ENCODE peak calls at places on chromosomes 12 and 14, in nine cellular contexts. F is CD8-positive, alpha-beta T cell; M is neural progenitor cell; X is right atrium auricular region; C is cardiac muscle cell; T is fibroblast of lung; E is lower lobe of right lung; Q is RWPE2; R is hepatocyte. W is an unnamed sample.

GRCh38 chr12:10829994-10830393 is 3.8 kb upstream of the TAS2R10 start:
- DNase-seq in F (no peak), M (no peak), X (no peak), C (no peak), T (no peak), E (no peak), Q (no peak), R (no peak), W (no peak)

GRCh38 chr12:117507547-117507946 is 146.1 kb upstream of the NOS1 start:
- DNase-seq in F (no peak), M (no peak), X (no peak), C (no peak), T (no peak), E (no peak), Q (no peak), R (no peak), W (no peak)

GRCh38 chr12:46492471-46493351 is 120.1 kb upstream of the SLC38A2 start:
- DNase-seq in F (no peak), M (no peak), X (no peak), C (no peak), T (peak; percentile 92), E (no peak), Q (no peak), R (peak; percentile 80), W (no peak)

GRCh38 chr12:47980779-47981495 is 17.5 kb downstream of the TMEM106C start:
- DNase-seq in F (no peak), M (no peak), X (no peak), C (no peak), T (no peak), E (no peak), Q (no peak), R (no peak), W (no peak)

GRCh38 chr12:79422060-79422812 is 268.5 kb downstream of the PAWR start:
- DNase-seq in F (no peak), M (no peak), X (no peak), C (no peak), T (peak; percentile 17), E (no peak), Q (no peak), R (no peak), W (no peak)

GRCh38 chr12:41903014-41903702 is 241.5 kb downstream of the GXYLT1 start:
- DNase-seq in F (no peak), M (no peak), X (no peak), C (no peak), T (no peak), E (no peak), Q (no peak), R (no peak), W (no peak)

GRCh38 chr12:109475993-109476806 is 900 bp downstream of the KCTD10 start:
- DNase-seq in F (no peak), M (peak; percentile 24), X (no peak), C (no peak), T (peak; percentile 19), E (no peak), Q (no peak), R (no peak), W (no peak)

GRCh38 chr12:107415066-107415465 is 270.5 kb upstream of the PWP1 start:
- DNase-seq in F (no peak), M (no peak), X (no peak), C (no peak), T (no peak), E (no peak), Q (no peak), R (no peak), W (no peak)

GRCh38 chr14:63249112-63249511 is 44.9 kb downstream of the RHOJ start:
- DNase-seq in F (no peak), M (no peak), X (no peak), C (no peak), T (no peak), E (no peak), Q (no peak), R (no peak), W (no peak)

GRCh38 chr14:63245893-63246292 is 41.6 kb downstream of the RHOJ start:
- DNase-seq in F (no peak), M (no peak), X (no peak), C (no peak), T (no peak), E (no peak), Q (no peak), R (peak; percentile 40), W (no peak)

GRCh38 chr14:63237791-63238190 is 33.5 kb downstream of the RHOJ start:
- DNase-seq in F (no peak), M (no peak), X (no peak), C (no peak), T (no peak), E (no peak), Q (no peak), R (no peak), W (no peak)

GRCh38 chr14:63248211-63248610 is 44.0 kb downstream of the RHOJ start:
- DNase-seq in F (no peak), M (no peak), X (no peak), C (no peak), T (peak; percentile 51), E (no peak), Q (no peak), R (no peak), W (no peak)

DNA sequence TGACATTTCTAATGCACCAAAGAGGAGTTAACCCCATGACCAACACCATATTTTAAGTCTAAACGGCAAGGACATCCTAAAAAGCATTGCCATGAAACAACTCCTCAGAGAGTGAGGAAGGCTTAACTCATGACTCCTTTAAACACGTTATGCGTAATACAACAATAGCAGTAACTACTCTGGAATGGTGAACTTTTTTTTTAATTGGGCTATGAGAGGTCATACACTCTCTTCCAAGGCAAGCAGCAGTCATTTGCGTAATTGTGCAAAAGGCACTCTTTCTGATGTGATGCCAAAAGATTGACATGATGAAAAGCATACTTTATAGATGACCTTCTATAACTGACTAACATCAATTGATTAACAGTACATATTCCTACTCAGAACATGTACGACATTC is 39.4 kb downstream of the RHOJ start:
- DNase-seq in F (no peak), M (no peak), X (no peak), C (no peak), T (no peak), E (no peak), Q (no peak), R (no peak), W (no peak)
- H3K27me3 ChIP-seq in F (no peaks in the 10 kb centered on the region), M (no peaks in the 10 kb centered on the region), X (no peaks in the 10 kb centered on the region), C (no peaks in the 10 kb centered on the region), T (no peaks in the 10 kb centered on the region), E (no peaks in the 10 kb centered on the region), Q (no peaks in the 10 kb centered on the region), R (no peaks in the 10 kb centered on the region), W (no peaks in the 10 kb centered on the region)

GRCh38 chr12:57126061-57126460 is 2.2 kb upstream of the LRP1 start:
- DNase-seq in F (no peak), M (no peak), X (no peak), C (no peak), T (no peak), E (no peak), Q (no peak), R (no peak), W (peak; percentile 84)

GRCh38 chr12:57128519-57129247 is 400 bp downstream of the LRP1 start:
- DNase-seq in F (no peak), M (peak; percentile 73), X (no peak), C (peak; percentile 39), T (no peak), E (no peak), Q (no peak), R (no peak), W (no peak)

GRCh38 chr12:57126561-57126960 is 1.7 kb upstream of the LRP1 start:
- DNase-seq in F (no peak), M (no peak), X (no peak), C (no peak), T (no peak), E (no peak), Q (no peak), R (no peak), W (peak; percentile 87)

GRCh38 chr12:57127710-57128518 is at the start of gene LRP1:
- DNase-seq in F (peak; percentile 88), M (peak; percentile 91), X (peak; percentile 85), C (peak; percentile 88), T (peak; percentile 89), E (peak; percentile 87), Q (peak; percentile 83), R (peak; percentile 94), W (no peak)

DNA sequence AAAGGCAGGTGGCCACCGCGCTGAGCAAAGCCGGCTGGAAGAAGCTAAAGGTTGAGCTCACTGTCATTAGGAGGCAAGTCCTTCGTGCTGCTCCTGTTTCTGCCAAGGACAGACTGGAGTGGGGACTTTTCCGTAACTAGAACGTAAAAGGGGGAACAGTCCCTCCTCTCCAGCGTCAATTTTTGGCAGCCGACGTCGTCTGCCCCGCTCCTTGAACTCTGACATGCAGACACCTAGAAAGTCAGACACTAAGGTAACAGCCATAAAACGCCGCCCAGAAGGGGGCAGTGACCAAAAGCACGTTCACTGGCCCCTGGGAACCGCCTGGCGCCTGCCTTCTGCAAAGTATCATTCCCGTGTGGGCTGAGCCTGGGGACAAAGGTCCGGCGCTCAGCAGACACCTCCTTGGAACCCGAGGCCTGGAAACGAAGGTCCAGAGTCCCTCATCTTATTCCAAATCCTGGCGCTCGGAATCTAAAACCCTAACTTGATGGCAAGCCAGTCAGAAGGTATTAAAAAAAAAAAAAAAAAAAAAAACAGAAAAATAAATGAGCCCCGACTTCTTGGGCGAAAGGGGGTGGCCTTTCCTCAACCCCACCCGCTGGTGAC is 1.1 kb upstream of the LRP1 start:
- DNase-seq in F (peak; percentile 59), M (peak; percentile 88), X (peak; percentile 81), C (peak; percentile 89), T (peak; percentile 64), E (peak; percentile 86), Q (no peak), R (peak; percentile 89), W (peak; percentile 92)
- H3K27ac ChIP-seq in F (no peak overlapping the region), M (no peak overlapping the region), X (peak overlapping the region; percentile 98), C (peak overlapping the region; percentile 94), T (peak overlapping the region; percentile 19), E (peak overlapping the region; percentile 92), Q (peak overlapping the region; percentile 62), R (peak overlapping the region; percentile 98), W (peak overlapping the region; percentile 99)

DNA sequence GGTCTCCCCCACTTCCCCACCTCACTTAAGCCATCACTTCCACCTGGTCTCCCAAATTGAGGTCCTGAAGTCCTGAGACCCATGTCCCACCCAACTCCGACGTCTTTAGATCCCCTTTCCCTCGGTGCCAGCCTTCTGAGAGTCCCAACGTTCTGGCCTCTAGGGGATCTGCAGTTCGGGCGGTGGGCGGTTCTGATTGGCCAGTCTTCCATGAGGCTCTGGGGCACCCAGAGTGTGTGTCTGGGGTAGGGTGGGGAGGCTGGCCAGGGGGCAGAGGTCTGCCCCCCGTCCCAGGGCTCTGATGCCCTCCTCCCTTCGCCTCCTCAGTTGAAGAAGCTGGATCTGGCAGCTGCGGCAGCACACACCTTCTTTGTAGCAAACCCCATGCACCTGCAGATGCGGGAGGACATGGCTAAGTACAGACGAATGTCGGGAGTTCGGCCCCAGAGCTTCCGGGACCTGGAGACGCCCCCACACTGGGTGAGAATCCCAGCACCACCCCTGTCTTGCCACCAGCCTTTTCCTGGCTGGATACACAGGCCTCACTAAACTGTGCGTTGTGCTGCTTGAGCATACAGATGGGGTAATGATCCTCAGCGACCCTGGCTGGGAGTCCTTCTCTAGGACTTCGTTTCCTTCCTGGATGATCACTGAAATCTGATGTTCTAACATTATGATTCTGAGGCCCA is 1.5 kb downstream of the P3H3 start:
- DNase-seq in F (no peak), M (peak; percentile 65), X (no peak), C (peak; percentile 54), T (no peak), E (no peak), Q (peak; percentile 63), R (no peak), W (no peak)
- H3K27me3 ChIP-seq in F (peaks cover 6% of the 10 kb centered on the region), M (no peaks in the 10 kb centered on the region), X (no peaks in the 10 kb centered on the region), C (no peaks in the 10 kb centered on the region), T (no peaks in the 10 kb centered on the region), E (peaks cover 24% of the 10 kb centered on the region), Q (no peaks in the 10 kb centered on the region), R (no peaks in the 10 kb centered on the region), W (no peaks in the 10 kb centered on the region)

DNA sequence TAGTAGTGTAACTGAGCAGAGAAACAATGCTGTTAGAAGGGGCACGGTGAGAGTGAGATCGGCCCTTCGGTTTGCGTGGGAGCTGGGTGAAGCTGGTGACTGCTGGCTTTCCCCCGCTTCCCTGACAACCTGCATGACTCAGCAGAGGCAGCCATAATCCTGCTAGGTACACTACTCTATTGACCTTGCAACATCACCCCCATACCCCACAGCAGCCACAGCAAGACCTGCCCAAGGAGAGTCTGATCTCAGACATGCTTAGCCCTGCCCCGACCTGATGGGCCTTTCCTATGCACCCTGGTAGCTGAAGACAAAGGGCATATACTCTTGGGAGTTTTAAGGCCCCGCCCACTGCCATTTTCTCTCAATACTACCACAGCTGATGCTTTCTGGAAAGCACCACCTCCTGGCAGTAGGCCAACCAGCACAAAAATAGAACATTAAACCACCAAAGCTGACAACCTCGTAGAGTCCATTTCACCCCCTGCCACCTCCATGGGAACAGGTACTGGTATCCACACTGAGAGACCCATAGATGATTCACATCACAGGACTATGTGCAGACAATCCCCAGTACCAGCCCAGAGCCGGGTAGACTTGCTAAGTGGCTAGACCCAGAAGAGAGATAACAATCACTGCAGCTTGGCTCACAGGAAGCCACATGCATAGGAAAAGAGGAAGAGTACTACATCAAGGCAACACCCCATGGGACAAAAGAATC is 75.9 kb upstream of the RGS6 start:
- DNase-seq in F (no peak), M (no peak), X (no peak), C (no peak), T (no peak), E (no peak), Q (no peak), R (no peak), W (no peak)
- H3K27ac ChIP-seq in F (no peak overlapping the region), M (no peak overlapping the region), X (no peak overlapping the region), C (no peak overlapping the region), T (no peak overlapping the region), E (no peak overlapping the region), Q (no peak overlapping the region), R (no peak overlapping the region), W (no peak overlapping the region)

W was measured in vagina.